ENCODE peak calls at places on chromosomes 13 and 19, in seven cellular contexts. Q is bronchial epithelial cell, S is lower leg skin, B is heart right ventricle, F is AG10803, R is HFF-Myc, D is brain microvascular endothelial cell. N is an unnamed sample.

GRCh38 chr19:1773173-1773572 is 19.9 kb downstream of the ONECUT3 start:
- DNase-seq in B (no peak), F (peak), R (no peak), D (no peak), S (no peak), Q (peak), N (no peak)

GRCh38 chr13:77678691-77679090 is 18.8 kb upstream of the SLAIN1 start:
- DNase-seq in Q (no peak), F (no peak), S (no peak), D (no peak), R (no peak), B (no peak), N (no peak)

GRCh38 chr13:36924001-36924400 is 4.0 kb upstream of the SMAD9 start:
- DNase-seq in D (no peak), Q (no peak), S (no peak), R (no peak), B (no peak), F (no peak), N (no peak)

GRCh38 chr13:89380101-89380500 is 1708.9 kb downstream of the SLITRK5 start:
- DNase-seq in F (no peak), Q (peak), D (no peak), R (no peak), S (no peak), B (no peak), N (no peak)

GRCh38 chr19:8595651-8596050 is 14.9 kb downstream of the ADAMTS10 start:
- DNase-seq in Q (no peak), D (no peak), F (no peak), S (no peak), R (no peak), B (no peak), N (no peak)

GRCh38 chr13:108270442-108270841 is 924 bp downstream of the TNFSF13B start:
- DNase-seq in Q (no peak), S (no peak), R (no peak), B (no peak), D (no peak), F (no peak), N (no peak)

GRCh38 chr19:46040952-46041500 is at the start of gene IGFL4:
- DNase-seq in F (no peak), S (no peak), R (no peak), D (no peak), B (no peak), Q (peak), N (no peak)

GRCh38 chr19:3218037-3218661 is 6.3 kb upstream of the CELF5 start:
- DNase-seq in F (no peak), S (no peak), Q (no peak), R (no peak), B (no peak), D (no peak), N (no peak)

GRCh38 chr13:70604448-70604847 is 496.2 kb upstream of the KLHL1 start:
- DNase-seq in S (no peak), Q (no peak), D (no peak), B (no peak), F (no peak), R (no peak), N (no peak)

GRCh38 chr19:40252395-40252794 is 25.9 kb upstream of the CCNP start:
- DNase-seq in S (no peak), B (no peak), R (no peak), D (no peak), Q (no peak), F (no peak), N (no peak)

GRCh38 chr19:54469496-54469934 is 3.6 kb downstream of the CDC42EP5 start:
- DNase-seq in B (peak), Q (peak), D (no peak), S (no peak), R (no peak), F (no peak), N (no peak)

GRCh38 chr19:10929402-10929794 is 787 bp downstream of the TIMM29 start:
- DNase-seq in D (no peak), Q (no peak), S (no peak), R (no peak), F (no peak), B (no peak), N (no peak)

GRCh38 chr13:50693755-50694154 is 149.7 kb downstream of the DLEU7 start:
- DNase-seq in B (peak), Q (no peak), S (no peak), R (no peak), D (peak), F (peak), N (peak)

GRCh38 chr19:28971011-28971410 is 241.9 kb downstream of the UQCRFS1 start:
- DNase-seq in F (peak), B (no peak), R (no peak), Q (no peak), D (no peak), S (no peak), N (no peak)

GRCh38 chr13:62418872-62419271 is 1003.2 kb upstream of the PCDH20 start:
- DNase-seq in S (no peak), Q (no peak), R (no peak), B (no peak), D (no peak), F (no peak), N (no peak)

GRCh38 chr19:28374971-28375370 is 838.0 kb downstream of the UQCRFS1 start:
- DNase-seq in B (no peak), S (no peak), D (no peak), F (no peak), Q (no peak), R (no peak), N (no peak)

GRCh38 chr13:21676611-21677021 is 5.7 kb downstream of the FGF9 start:
- DNase-seq in R (no peak), B (no peak), S (no peak), D (no peak), Q (no peak), F (no peak), N (no peak)

GRCh38 chr19:389935-390289 is 19.0 kb downstream of the C2CD4C start:
- DNase-seq in Q (no peak), B (no peak), D (no peak), R (no peak), S (no peak), F (no peak), N (no peak)

GRCh38 chr13:40519637-40520036 is 146.8 kb downstream of the FOXO1 start:
- DNase-seq in S (no peak), Q (no peak), F (no peak), B (no peak), D (no peak), R (no peak), N (no peak)

GRCh38 chr13:110546933-110547332 is 14.6 kb downstream of the RAB20 start:
- DNase-seq in D (peak), F (peak), R (no peak), B (peak), S (peak), Q (peak), N (peak)

GRCh38 chr19:10227215-10227971 is 3.7 kb downstream of the S1PR2 start:
- DNase-seq in F (no peak), B (no peak), Q (no peak), R (no peak), S (peak), D (no peak), N (no peak)

GRCh38 chr13:64869539-64869938 is 2360.6 kb downstream of the PCDH9 start:
- DNase-seq in S (no peak), Q (no peak), F (no peak), D (no peak), R (no peak), B (no peak), N (no peak)

GRCh38 chr13:33014291-33014690 is 1.9 kb upstream of the KL start:
- DNase-seq in Q (no peak), F (no peak), R (no peak), D (no peak), B (no peak), S (no peak), N (no peak)

GRCh38 chr19:12513531-12514061 is 29.0 kb upstream of the ZNF709 start:
- DNase-seq in Q (no peak), F (no peak), S (no peak), D (no peak), R (no peak), B (no peak), N (no peak)
- TF ChIP-seq CTCF in Q (no peak), F (no peak), S (no peak), D (peak), R (no peak), B (no peak), N (no peak)

GRCh38 chr19:17811103-17811502 is 10.2 kb downstream of the INSL3 start:
- DNase-seq in S (no peak), F (no peak), D (no peak), R (no peak), B (no peak), Q (no peak), N (no peak)
- H3K4me3 ChIP-seq in S (no peak), F (no peak), D (no peak), R (no peak), B (no peak), Q (no peak), N (no peak)

GRCh38 chr19:48329167-48329891 is 4.0 kb downstream of the EMP3 start:
- DNase-seq in Q (peak), F (peak), R (no peak), S (no peak), B (no peak), D (no peak), N (no peak)

GRCh38 chr19:48332351-48332661 is 7.0 kb downstream of the EMP3 start:
- DNase-seq in D (no peak), Q (no peak), F (no peak), B (no peak), R (no peak), S (no peak), N (no peak)

GRCh38 chr19:48332662-48333466 is 7.5 kb downstream of the EMP3 start:
- DNase-seq in S (peak), B (peak), Q (peak), R (peak), F (peak), D (peak), N (peak)

GRCh38 chr19:48333467-48334384 is 8.4 kb downstream of the EMP3 start:
- DNase-seq in F (peak), B (peak), S (peak), Q (peak), D (peak), R (no peak), N (peak)

GRCh38 chr19:48330012-48330681 is 4.8 kb downstream of the EMP3 start:
- DNase-seq in Q (peak), R (no peak), D (no peak), S (peak), F (no peak), B (peak), N (peak)
- TF ChIP-seq CTCF in Q (peak), R (no peak), D (no peak), S (no peak), F (no peak), B (no peak), N (no peak)

GRCh38 chr19:13096968-13097330 is 5.7 kb downstream of the LYL1 start:
- DNase-seq in Q (no peak), F (no peak), R (no peak), S (no peak), B (no peak), D (no peak), N (no peak)

GRCh38 chr19:13098291-13099072 is 4.2 kb downstream of the LYL1 start:
- DNase-seq in B (no peak), D (no peak), S (no peak), R (no peak), Q (peak), F (peak), N (no peak)

GRCh38 chr19:13095934-13096890 is 6.4 kb downstream of the LYL1 start:
- DNase-seq in R (no peak), F (no peak), D (no peak), B (no peak), S (no peak), Q (no peak), N (no peak)

GRCh38 chr19:13099073-13099999 is 3.3 kb downstream of the LYL1 start:
- DNase-seq in B (peak), R (no peak), F (peak), Q (peak), D (no peak), S (no peak), N (no peak)

DNA sequence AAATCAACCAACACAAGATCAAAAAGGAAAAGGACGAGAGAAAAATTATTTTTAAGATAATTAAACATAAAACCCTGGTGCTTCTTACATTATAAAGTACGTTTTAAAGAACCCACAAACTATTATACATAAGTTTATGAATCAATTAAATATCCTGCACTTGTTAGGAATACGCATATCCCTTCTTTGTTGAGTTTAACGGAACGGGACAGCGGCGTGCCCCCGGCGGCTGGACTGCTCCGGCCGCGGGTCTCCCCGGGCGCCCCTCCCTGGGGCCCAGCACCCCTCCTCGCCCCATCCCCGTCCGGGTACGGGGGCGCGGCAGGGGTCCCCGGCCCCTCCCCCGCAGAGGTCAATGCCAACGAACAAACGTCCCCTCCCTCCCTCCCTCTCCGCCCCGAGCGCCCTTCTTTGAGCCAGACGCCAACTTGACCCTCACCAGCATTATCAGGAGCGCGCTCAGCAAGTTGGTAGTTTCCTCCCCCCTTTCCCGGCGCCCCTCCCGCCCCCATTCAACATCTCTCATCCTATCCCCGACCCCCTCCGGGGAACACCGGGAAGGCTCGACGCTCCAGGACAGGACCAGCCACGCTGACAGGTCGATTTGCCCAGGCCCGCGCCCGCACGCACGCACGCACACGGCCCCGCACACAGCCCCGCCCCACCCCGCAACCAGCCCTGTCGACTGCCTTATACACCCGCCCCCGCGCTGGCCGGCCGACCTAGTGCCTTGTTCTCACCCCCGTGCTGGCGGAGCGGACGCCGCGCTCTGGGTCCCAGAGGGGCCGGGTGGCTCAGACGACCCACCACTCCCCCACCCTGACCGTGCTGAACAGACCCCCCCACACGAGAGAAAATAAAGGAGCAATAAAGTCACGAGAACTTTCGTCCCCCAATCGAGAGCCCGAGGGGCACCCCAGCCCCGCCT is 5.1 kb downstream of the LYL1 start:
- DNase-seq in R (no peak), D (no peak), Q (no peak), S (no peak), F (no peak), B (no peak), N (no peak)
- H3K4me3 ChIP-seq in R (no peak), D (no peak), Q (no peak), S (no peak), F (no peak), B (peak), N (no peak)

N was measured in astrocyte of the cerebellum.